ENCODE peak calls at places on chromosome 14, in eight cellular contexts. N is psoas muscle; K is GM03348; Q is endodermal cell; B is NCI-H82; J is stimulated activated CD4-positive, alpha-beta T cell treated with anti-CD3 and anti-CD28 coated beads, TNF-alpha, amount 100 ng/mL, for 1 hour; C is right lobe of liver; I is mesothelial cell of epicardium. Z is an unnamed sample.

GRCh38 chr14:69002069-69002468 is 23.0 kb upstream of the ACTN1 start:
- DNase-seq in N (no peak), K (no peak), Q (peak), B (peak), J (no peak), C (peak), I (no peak), Z (peak)

GRCh38 chr14:96077983-96078686 is 39.0 kb downstream of the C14orf132 start:
- DNase-seq in N (no peak), K (no peak), Q (no peak), B (no peak), J (no peak), C (no peak), I (no peak), Z (no peak)

GRCh38 chr14:102220031-102220430 is 80.3 kb downstream of the WDR20 start:
- DNase-seq in N (no peak), K (no peak), Q (no peak), B (no peak), J (no peak), C (no peak), I (no peak), Z (no peak)

GRCh38 chr14:55505846-55506245 is 65.4 kb upstream of the TBPL2 start:
- DNase-seq in N (no peak), K (no peak), Q (no peak), B (no peak), J (no peak), C (no peak), I (no peak), Z (no peak)

GRCh38 chr14:32469388-32470160 is 140.5 kb downstream of the AKAP6 start:
- DNase-seq in N (no peak), K (peak), Q (no peak), B (peak), J (no peak), C (no peak), I (no peak), Z (no peak)

GRCh38 chr14:68547305-68548193 is 245.3 kb downstream of the ZFP36L1 start:
- DNase-seq in N (peak), K (peak), Q (no peak), B (no peak), J (no peak), C (no peak), I (no peak), Z (peak)

GRCh38 chr14:73738518-73739173 is 24.5 kb upstream of the PNMA1 start:
- DNase-seq in N (no peak), K (no peak), Q (no peak), B (no peak), J (no peak), C (no peak), I (no peak), Z (no peak)

GRCh38 chr14:32711103-32711680 is 227.5 kb upstream of the NPAS3 start:
- DNase-seq in N (no peak), K (peak), Q (peak), B (peak), J (no peak), C (no peak), I (no peak), Z (no peak)

GRCh38 chr14:83071888-83072501 is 1538.3 kb upstream of the SEL1L start:
- DNase-seq in N (no peak), K (no peak), Q (no peak), B (peak), J (no peak), C (no peak), I (no peak), Z (no peak)

GRCh38 chr14:86574026-86574777 is 1044.3 kb downstream of the FLRT2 start:
- DNase-seq in N (no peak), K (peak), Q (no peak), B (no peak), J (no peak), C (no peak), I (no peak), Z (no peak)

GRCh38 chr14:28542040-28542439 is 224.5 kb upstream of the FOXG1 start:
- DNase-seq in N (no peak), K (no peak), Q (no peak), B (no peak), J (no peak), C (no peak), I (no peak), Z (no peak)

GRCh38 chr14:32620724-32621123 is 291.6 kb downstream of the AKAP6 start:
- DNase-seq in N (no peak), K (peak), Q (no peak), B (no peak), J (no peak), C (no peak), I (no peak), Z (no peak)

GRCh38 chr14:23570806-23571483 is 3.4 kb upstream of the AP1G2 start:
- DNase-seq in N (no peak), K (no peak), Q (peak), B (no peak), J (no peak), C (no peak), I (no peak), Z (peak)

GRCh38 chr14:99120147-99121026 is 151.6 kb downstream of the BCL11B start:
- DNase-seq in N (no peak), K (no peak), Q (peak), B (no peak), J (no peak), C (no peak), I (no peak), Z (no peak)

GRCh38 chr14:59161571-59162175 is 26.8 kb upstream of the DAAM1 start:
- DNase-seq in N (no peak), K (peak), Q (no peak), B (no peak), J (no peak), C (no peak), I (no peak), Z (no peak)

GRCh38 chr14:63727231-63727735 is 582 bp downstream of the SGPP1 start:
- DNase-seq in N (peak), K (peak), Q (peak), B (peak), J (no peak), C (peak), I (no peak), Z (peak)

GRCh38 chr14:64736271-64737131 is 32.3 kb downstream of the PLEKHG3 start:
- DNase-seq in N (no peak), K (no peak), Q (peak), B (peak), J (no peak), C (peak), I (no peak), Z (no peak)

GRCh38 chr14:59310644-59311043 is 122.2 kb downstream of the DAAM1 start:
- DNase-seq in N (no peak), K (no peak), Q (no peak), B (no peak), J (no peak), C (no peak), I (no peak), Z (no peak)

GRCh38 chr14:44988694-44989093 is 26.7 kb downstream of the TOGARAM1 start:
- DNase-seq in N (no peak), K (no peak), Q (peak), B (peak), J (no peak), C (no peak), I (no peak), Z (no peak)

GRCh38 chr14:105568859-105569766 is 42.7 kb downstream of the TMEM121 start:
- DNase-seq in N (no peak), K (no peak), Q (no peak), B (no peak), J (no peak), C (no peak), I (no peak), Z (no peak)

GRCh38 chr14:64082837-64083236 is 211.3 kb downstream of the ESR2 start:
- DNase-seq in N (no peak), K (no peak), Q (no peak), B (no peak), J (no peak), C (no peak), I (no peak), Z (peak)

GRCh38 chr14:68506645-68507405 is 286.0 kb downstream of the ZFP36L1 start:
- DNase-seq in N (no peak), K (no peak), Q (peak), B (no peak), J (no peak), C (no peak), I (no peak), Z (no peak)

GRCh38 chr14:22052795-22053194 is 379.2 kb upstream of the OR4E1 start:
- DNase-seq in N (no peak), K (no peak), Q (no peak), B (no peak), J (no peak), C (no peak), I (no peak), Z (no peak)

GRCh38 chr14:77195766-77196165 is 14.2 kb downstream of the TMEM63C start:
- DNase-seq in N (no peak), K (no peak), Q (no peak), B (no peak), J (no peak), C (no peak), I (no peak), Z (no peak)

GRCh38 chr14:105192866-105193731 is 12.0 kb upstream of the NUDT14 start:
- DNase-seq in N (no peak), K (peak), Q (no peak), B (no peak), J (no peak), C (no peak), I (no peak), Z (no peak)

GRCh38 chr14:34050606-34051005 is 99.7 kb upstream of the EGLN3 start:
- DNase-seq in N (no peak), K (no peak), Q (no peak), B (no peak), J (no peak), C (no peak), I (no peak), Z (no peak)

GRCh38 chr14:24317141-24317927 is 6.0 kb downstream of the LTB4R start:
- DNase-seq in N (no peak), K (peak), Q (no peak), B (no peak), J (no peak), C (no peak), I (no peak), Z (no peak)

GRCh38 chr14:84403585-84403984 is 1126.4 kb upstream of the FLRT2 start:
- DNase-seq in N (no peak), K (no peak), Q (peak), B (no peak), J (no peak), C (no peak), I (no peak), Z (peak)

GRCh38 chr14:23122086-23122485 is 3.0 kb upstream of the CEBPE start:
- DNase-seq in N (no peak), K (no peak), Q (no peak), B (no peak), J (no peak), C (no peak), I (no peak), Z (no peak)

GRCh38 chr14:29521526-29522137 is 406.0 kb downstream of the PRKD1 start:
- DNase-seq in N (no peak), K (no peak), Q (peak), B (peak), J (no peak), C (no peak), I (no peak), Z (no peak)

GRCh38 chr14:72513994-72514659 is 379.8 kb downstream of the DPF3 start:
- DNase-seq in N (no peak), K (peak), Q (peak), B (peak), J (no peak), C (no peak), I (no peak), Z (no peak)

GRCh38 chr14:94483729-94484275 is 7.8 kb upstream of the SERPINA9 start:
- DNase-seq in N (no peak), K (peak), Q (no peak), B (no peak), J (no peak), C (no peak), I (no peak), Z (no peak)

GRCh38 chr14:28766505-28767238 is at the start of gene FOXG1:
- DNase-seq in N (peak), K (peak), Q (peak), B (peak), J (no peak), C (no peak), I (no peak), Z (no peak)

GRCh38 chr14:103000291-103000921 is 56.9 kb downstream of the CDC42BPB start:
- DNase-seq in N (no peak), K (no peak), Q (no peak), B (no peak), J (no peak), C (no peak), I (no peak), Z (peak)

GRCh38 chr14:60721331-60722162 is 2.6 kb downstream of the SIX4 start:
- DNase-seq in N (peak), K (peak), Q (peak), B (peak), J (peak), C (peak), I (peak), Z (peak)

GRCh38 chr14:59484611-59485174 is 376 bp downstream of the JKAMP start:
- DNase-seq in N (no peak), K (no peak), Q (no peak), B (no peak), J (no peak), C (no peak), I (no peak), Z (no peak)

GRCh38 chr14:61493239-61493638 is 171.9 kb downstream of the PRKCH start:
- DNase-seq in N (no peak), K (peak), Q (no peak), B (no peak), J (no peak), C (no peak), I (no peak), Z (no peak)

GRCh38 chr14:63267171-63267570 is 51.6 kb downstream of the GPHB5 start:
- DNase-seq in N (no peak), K (no peak), Q (no peak), B (no peak), J (no peak), C (no peak), I (no peak), Z (no peak)

GRCh38 chr14:104143521-104144452 is 5.4 kb downstream of the KIF26A start:
- DNase-seq in N (peak), K (no peak), Q (peak), B (no peak), J (no peak), C (no peak), I (peak), Z (peak)